ENCODE peak calls at places on chromosome 21, in nine cellular contexts. Y is tibial nerve, R is kidney epithelial cell, C is tibial artery, S is thoracic aorta, M is esophagus squamous epithelium, V is mucosa of descending colon, Z is PC-9, T is WERI-Rb-1. P is an unnamed sample.

GRCh38 chr21:39232926-39233325 is 49.7 kb upstream of the PSMG1 start:
- DNase-seq in T (no peak), S (no peak), Z (no peak), V (no peak), C (no peak), Y (no peak), M (no peak), R (no peak), P (no peak)

GRCh38 chr21:41258617-41259016 is 58.0 kb upstream of the FAM3B start:
- DNase-seq in C (no peak), S (no peak), T (no peak), V (no peak), Y (no peak), M (no peak), Z (no peak), R (no peak), P (no peak)

GRCh38 chr21:35414511-35415139 is 365.5 kb upstream of the RUNX1 start:
- DNase-seq in S (no peak), V (no peak), C (no peak), M (no peak), R (no peak), Z (no peak), Y (no peak), T (no peak), P (no peak)

GRCh38 chr21:33299181-33299752 is 25.5 kb upstream of the IFNAR1 start:
- DNase-seq in Z (peak; percentile 47), M (no peak), C (no peak), Y (no peak), V (peak; percentile 54), S (no peak), R (no peak), T (no peak), P (no peak)

GRCh38 chr21:34364921-34365320 is 1.1 kb downstream of the KCNE2 start:
- DNase-seq in Z (no peak), S (no peak), R (no peak), V (no peak), C (no peak), M (no peak), Y (no peak), T (no peak), P (no peak)

GRCh38 chr21:29800051-29800450 is 139.7 kb downstream of the GRIK1 start:
- DNase-seq in C (no peak), S (no peak), R (no peak), Z (no peak), Y (no peak), V (no peak), M (no peak), T (no peak), P (no peak)

GRCh38 chr21:22258821-22259220 is 1260.6 kb downstream of the NCAM2 start:
- DNase-seq in C (no peak), T (no peak), M (no peak), S (no peak), V (no peak), R (no peak), Y (no peak), Z (no peak), P (no peak)

GRCh38 chr21:39434950-39435349 is 10.6 kb downstream of the LCA5L start:
- DNase-seq in T (no peak), M (no peak), Z (no peak), R (no peak), S (no peak), C (no peak), V (no peak), Y (no peak), P (no peak)

GRCh38 chr21:41168391-41169257 is 664 bp downstream of the BACE2 start:
- DNase-seq in T (peak; percentile 64), M (no peak), R (peak; percentile 21), C (peak; percentile 84), Y (peak; percentile 60), S (peak; percentile 38), Z (peak; percentile 30), V (peak; percentile 71), P (no peak)

GRCh38 chr21:17359781-17360180 is 153.1 kb upstream of the CXADR start:
- DNase-seq in S (no peak), Z (peak; percentile 2), R (no peak), C (no peak), V (no peak), Y (no peak), M (no peak), T (no peak), P (no peak)

GRCh38 chr21:15592271-15592860 is 137.4 kb upstream of the USP25 start:
- DNase-seq in C (no peak), Z (no peak), M (no peak), S (no peak), R (peak; percentile 4), T (no peak), Y (peak; percentile 49), V (no peak), P (no peak)

GRCh38 chr21:42474982-42475381 is 21.0 kb downstream of the RSPH1 start:
- DNase-seq in C (no peak), T (peak; percentile 2), M (no peak), V (no peak), Y (no peak), R (peak; percentile 29), Z (no peak), S (no peak), P (no peak)

GRCh38 chr21:31335957-31336738 is 7.9 kb downstream of the TIAM1 start:
- DNase-seq in R (no peak), S (no peak), M (no peak), C (no peak), V (no peak), Y (peak; percentile 43), Z (no peak), T (no peak), P (peak; percentile 36)

DNA sequence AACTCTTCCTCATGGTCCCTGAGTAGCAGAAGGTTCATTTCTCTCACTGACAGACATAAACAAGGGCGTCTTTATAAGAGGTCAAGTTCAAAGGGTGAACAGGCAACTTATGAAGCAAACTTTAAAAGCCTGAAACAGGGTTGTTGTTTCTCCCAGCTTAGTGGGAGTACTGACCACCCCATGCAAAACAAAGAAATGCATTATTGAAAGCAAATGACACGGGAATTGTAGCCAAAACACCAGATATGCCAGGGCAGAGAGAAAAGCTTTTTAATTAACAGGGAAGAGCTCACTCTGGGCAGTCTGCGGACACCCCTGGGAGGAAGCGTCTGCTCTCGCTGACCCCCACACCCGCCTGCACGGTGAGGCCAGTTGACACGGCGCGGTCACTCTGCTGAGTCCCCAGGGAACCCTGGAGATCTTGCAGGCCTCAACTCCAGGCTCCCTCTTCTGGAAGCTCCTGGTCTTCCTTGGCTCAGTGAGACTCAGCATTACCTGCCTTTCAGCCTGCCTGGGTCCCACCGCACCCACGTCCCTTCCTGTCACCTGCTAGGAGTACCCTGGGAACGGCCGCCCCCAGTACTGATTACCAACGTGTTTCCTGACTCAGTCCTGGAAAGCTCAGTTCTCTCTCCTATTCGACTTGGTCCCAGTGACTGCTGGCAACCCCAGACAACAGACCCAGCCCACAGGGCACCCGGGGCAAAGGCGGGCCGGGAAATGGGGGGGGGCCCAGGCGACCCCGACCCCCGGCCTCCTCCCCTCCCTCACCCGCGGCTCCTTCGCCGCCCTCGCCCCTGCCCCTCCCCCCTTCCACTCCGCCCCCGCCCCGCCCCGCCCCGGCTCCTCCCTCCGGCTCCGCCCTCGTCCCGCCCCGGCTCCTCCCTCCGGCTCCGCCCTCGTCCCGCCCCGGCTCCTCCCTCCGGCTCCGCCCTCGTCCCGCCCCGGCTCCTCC is 972 bp downstream of the CFAP410 start:
- DNase-seq in Y (peak; percentile 69), Z (peak; percentile 67), R (peak; percentile 25), V (peak; percentile 82), M (no peak), T (peak; percentile 82), C (peak; percentile 71), S (peak; percentile 50), P (no peak)
- TF ChIP-seq CTCF in Y (no peak), Z (peak; percentile 44), R (peak; percentile 42), V (peak; percentile 15), M (no peak), T (peak; percentile 70), C (peak; percentile 43), S (no peak), P (peak; percentile 51)

GRCh38 chr21:44973598-44973997 is 33.8 kb downstream of the SLX9 start:
- DNase-seq in V (no peak), M (no peak), Y (no peak), R (no peak), C (no peak), Z (no peak), S (no peak), T (no peak), P (no peak)
- H3K4me3 ChIP-seq in V (no peak overlapping the region), M (no peak overlapping the region), Y (no peak overlapping the region), R (no peak overlapping the region), C (peak overlapping the region; percentile 18), Z (no peak overlapping the region), S (no peak overlapping the region), T (no peak overlapping the region), P (no peak overlapping the region)

DNA sequence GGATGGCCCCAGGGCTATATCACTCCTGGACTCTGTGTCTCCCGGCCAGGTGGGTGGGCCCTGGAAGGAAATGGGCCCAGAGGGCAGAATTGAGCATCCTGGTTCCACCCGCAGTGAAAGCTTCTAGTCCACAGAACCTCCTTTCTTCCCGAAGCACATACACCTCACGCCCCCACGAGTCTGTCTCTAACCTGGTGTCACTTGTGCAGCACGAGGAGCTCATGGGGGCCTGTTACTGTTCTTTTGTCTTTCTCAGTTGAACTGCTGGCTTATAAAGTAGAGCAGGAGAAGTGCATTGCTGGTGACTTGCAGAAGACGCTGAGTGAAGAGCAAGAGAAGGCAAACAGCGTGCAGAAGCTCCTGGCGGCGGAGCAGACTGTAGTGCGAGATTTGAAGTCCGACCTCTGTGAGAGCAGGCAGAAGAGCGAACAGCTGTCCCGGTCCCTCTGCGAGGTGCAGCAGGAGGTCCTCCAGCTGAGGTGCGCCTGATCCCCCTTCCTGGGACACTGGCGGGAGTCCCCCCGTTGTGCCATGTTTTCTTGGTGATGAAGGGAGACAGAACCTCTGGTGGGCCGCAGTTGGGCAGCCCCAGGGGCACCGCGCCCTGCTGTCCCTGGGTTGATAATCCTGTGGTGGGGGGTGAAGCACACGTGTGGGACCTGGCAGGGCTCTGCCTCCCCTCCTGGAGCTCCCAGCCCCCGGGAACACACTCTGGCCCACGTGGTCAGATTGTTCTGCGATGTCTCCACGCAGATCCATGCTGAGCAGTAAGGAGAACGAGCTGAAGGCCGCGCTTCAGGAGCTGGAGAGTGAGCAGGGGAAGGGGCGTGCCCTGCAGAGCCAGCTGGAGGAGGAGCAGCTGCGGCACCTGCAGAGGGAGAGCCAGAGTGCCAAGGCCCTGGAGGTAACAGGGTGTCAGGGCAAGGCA is 28.7 kb upstream of the DIP2A start:
- DNase-seq in Z (no peak), C (no peak), V (peak; percentile 22), S (no peak), R (no peak), T (no peak), M (no peak), Y (no peak), P (no peak)
- H3K36me3 ChIP-seq in Z (no peaks in the 10 kb centered on the region), C (peaks cover 89% of the 10 kb centered on the region), V (peaks cover 10% of the 10 kb centered on the region), S (peaks cover 50% of the 10 kb centered on the region), R (peaks cover 1% of the 10 kb centered on the region), T (peaks cover 91% of the 10 kb centered on the region), M (peaks cover 100% of the 10 kb centered on the region), Y (peaks cover 24% of the 10 kb centered on the region), P (peaks cover 41% of the 10 kb centered on the region)

DNA sequence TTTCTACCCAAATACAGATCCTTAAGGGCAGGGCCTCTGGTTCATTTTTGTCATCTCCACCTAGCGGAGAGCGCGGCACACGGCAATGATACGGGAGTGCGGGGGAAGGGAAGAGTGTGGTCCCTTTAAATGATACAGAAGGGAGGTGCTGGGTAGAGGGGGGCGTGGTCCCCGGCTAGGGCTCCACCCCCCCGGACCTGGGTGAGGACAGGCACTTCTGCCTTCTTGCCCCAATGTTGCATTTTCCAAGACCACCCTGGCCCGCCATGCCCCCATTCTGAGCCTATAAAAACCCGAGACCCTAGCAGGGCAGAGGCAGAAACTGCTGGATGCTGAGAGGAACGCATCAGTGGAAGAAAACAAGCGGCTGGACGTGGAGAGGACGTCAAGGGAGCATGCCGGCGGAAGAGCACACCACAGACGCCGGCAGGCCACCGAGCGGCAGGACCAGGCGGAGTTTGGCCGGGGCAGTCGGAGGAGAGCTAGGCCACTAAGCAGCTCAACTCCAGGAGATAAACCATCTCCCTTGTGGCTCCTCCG is 30.0 kb downstream of the LRRC3 start:
- DNase-seq in R (no peak), M (no peak), Z (no peak), V (no peak), Y (peak; percentile 17), S (no peak), C (peak; percentile 47), T (no peak), P (no peak)
- TF ChIP-seq CTCF in R (no peak), M (no peak), Z (no peak), V (no peak), Y (no peak), S (no peak), C (no peak), T (no peak), P (peak; percentile 12)

P was measured in BJ.